ENCODE peak calls at places on chromosomes 4 and X, in six cellular contexts. C is thoracic aorta, F is fibroblast of pulmonary artery, P is T47D, B is erythroblast, V is foreskin fibroblast. R is an unnamed sample.

GRCh38 chrX:12868747-12869146 is 1.9 kb downstream of the TLR7 start:
- DNase-seq in C (no peak), F (no peak), P (no peak), B (no peak), V (no peak), R (no peak)

GRCh38 chr4:151677193-151677592 is 83.6 kb downstream of the GATB start:
- DNase-seq in C (no peak), F (no peak), P (no peak), B (no peak), V (no peak), R (no peak)

GRCh38 chr4:182338059-182338458 is 94.9 kb downstream of the TENM3 start:
- DNase-seq in C (no peak), F (peak), P (no peak), B (no peak), V (no peak), R (no peak)

GRCh38 chr4:173415885-173416658 is 17.2 kb upstream of the SCRG1 start:
- DNase-seq in C (no peak), F (no peak), P (no peak), B (peak), V (no peak), R (peak)

GRCh38 chr4:119135721-119136121 is at the start of gene MYOZ2:
- DNase-seq in C (no peak), F (peak), P (no peak), B (no peak), V (peak), R (no peak)

GRCh38 chr4:165375465-165375864 is 3.3 kb upstream of the CPE start:
- DNase-seq in C (no peak), F (no peak), P (no peak), B (no peak), V (no peak), R (no peak)

GRCh38 chr4:28834120-28834519 is 1886.0 kb upstream of the PCDH7 start:
- DNase-seq in C (no peak), F (no peak), P (no peak), B (no peak), V (no peak), R (no peak)

GRCh38 chrX:136260801-136261200 is 9.6 kb upstream of the MAP7D3 start:
- DNase-seq in C (no peak), F (peak), P (no peak), B (no peak), V (peak), R (no peak)

GRCh38 chrX:28398352-28398751 is 188.9 kb upstream of the IL1RAPL1 start:
- DNase-seq in C (no peak), F (no peak), P (no peak), B (no peak), V (no peak), R (no peak)

GRCh38 chrX:11789809-11790208 is 31.8 kb downstream of the MSL3 start:
- DNase-seq in C (no peak), F (no peak), P (no peak), B (no peak), V (no peak), R (no peak)

GRCh38 chr4:73485085-73485484 is 3.5 kb downstream of the AFM start:
- DNase-seq in C (no peak), F (no peak), P (no peak), B (no peak), V (no peak), R (no peak)

GRCh38 chr4:74203467-74203866 is 45.5 kb downstream of the MTHFD2L start:
- DNase-seq in C (no peak), F (peak), P (no peak), B (no peak), V (no peak), R (no peak)

GRCh38 chr4:88765729-88766128 is 68.1 kb upstream of the NAP1L5 start:
- DNase-seq in C (peak), F (peak), P (no peak), B (no peak), V (peak), R (no peak)

GRCh38 chr4:17310269-17310652 is 201.6 kb downstream of the QDPR start:
- DNase-seq in C (no peak), F (peak), P (no peak), B (no peak), V (peak), R (no peak)

GRCh38 chr4:41156574-41156973 is 57.8 kb downstream of the APBB2 start:
- DNase-seq in C (no peak), F (peak), P (no peak), B (no peak), V (peak), R (no peak)

GRCh38 chr4:157459789-157460188 is 239.3 kb downstream of the GRIA2 start:
- DNase-seq in C (no peak), F (no peak), P (no peak), B (no peak), V (no peak), R (no peak)

GRCh38 chr4:96543346-96543745 is 703.5 kb downstream of the PDHA2 start:
- DNase-seq in C (no peak), F (no peak), P (no peak), B (no peak), V (no peak), R (no peak)

GRCh38 chr4:7812191-7812860 is 127.3 kb downstream of the AFAP1 start:
- DNase-seq in C (no peak), F (peak), P (no peak), B (no peak), V (no peak), R (peak)

GRCh38 chrX:74540635-74541249 is 73.7 kb downstream of the RLIM start:
- DNase-seq in C (no peak), F (no peak), P (no peak), B (no peak), V (no peak), R (peak)

GRCh38 chr4:185587444-185588161 is 52.3 kb upstream of the PDLIM3 start:
- DNase-seq in C (no peak), F (peak), P (no peak), B (no peak), V (no peak), R (no peak)